ENCODE peak calls at places on chromosomes 3 and 15, in eight cellular contexts. H, V, D, G, S, B, W and J are unnamed samples.

GRCh38 chr15:48645558-48646330 is at the start of gene FBN1:
- DNase-seq in H (peak), V (no peak), D (no peak), G (peak), S (peak), B (no peak), W (peak), J (peak)

GRCh38 chr3:178504128-178504527 is 32.1 kb upstream of the KCNMB2 start:
- DNase-seq in H (no peak), V (no peak), D (no peak), G (no peak), S (no peak), B (no peak), W (no peak), J (no peak)

GRCh38 chr3:142964150-142964498 is 650 bp upstream of the PAQR9 start:
- DNase-seq in H (no peak), V (no peak), D (no peak), G (peak), S (peak), B (no peak), W (no peak), J (no peak)

GRCh38 chr15:69225355-69226027 is 65.1 kb downstream of the GLCE start:
- DNase-seq in H (no peak), V (no peak), D (no peak), G (peak), S (no peak), B (peak), W (peak), J (no peak)

GRCh38 chr15:85649372-85649771 is 145.4 kb downstream of the KLHL25 start:
- DNase-seq in H (peak), V (no peak), D (no peak), G (peak), S (peak), B (peak), W (peak), J (no peak)

GRCh38 chr15:92306662-92307061 is 87.0 kb upstream of the ST8SIA2 start:
- DNase-seq in H (no peak), V (no peak), D (no peak), G (peak), S (no peak), B (peak), W (no peak), J (no peak)

GRCh38 chr3:152400912-152401311 is 132.2 kb downstream of the MBNL1 start:
- DNase-seq in H (no peak), V (no peak), D (no peak), G (no peak), S (no peak), B (no peak), W (peak), J (no peak)

GRCh38 chr15:47466357-47466756 is 250.9 kb upstream of the SEMA6D start:
- DNase-seq in H (no peak), V (no peak), D (no peak), G (no peak), S (no peak), B (peak), W (peak), J (no peak)

GRCh38 chr3:133023301-133023830 is 14.8 kb upstream of the TMEM108 start:
- DNase-seq in H (no peak), V (no peak), D (no peak), G (no peak), S (no peak), B (peak), W (no peak), J (no peak)

GRCh38 chr3:184257083-184257915 is 4.1 kb downstream of the CAMK2N2 start:
- DNase-seq in H (no peak), V (no peak), D (no peak), G (no peak), S (no peak), B (no peak), W (no peak), J (no peak)

GRCh38 chr15:63939531-63940130 is 105.9 kb upstream of the HERC1 start:
- DNase-seq in H (peak), V (no peak), D (no peak), G (peak), S (no peak), B (no peak), W (peak), J (no peak)

GRCh38 chr15:61824291-61824690 is 236.0 kb downstream of the VPS13C start:
- DNase-seq in H (no peak), V (no peak), D (no peak), G (no peak), S (no peak), B (no peak), W (no peak), J (no peak)

GRCh38 chr3:5019411-5020261 is 40.4 kb downstream of the BHLHE40 start:
- DNase-seq in H (peak), V (peak), D (no peak), G (no peak), S (no peak), B (peak), W (no peak), J (no peak)

GRCh38 chr15:101240364-101240763 is 11.5 kb downstream of the CHSY1 start:
- DNase-seq in H (no peak), V (no peak), D (no peak), G (no peak), S (no peak), B (no peak), W (peak), J (no peak)

GRCh38 chr3:194930439-194931204 is 244.9 kb downstream of the FAM43A start:
- DNase-seq in H (no peak), V (no peak), D (no peak), G (no peak), S (peak), B (peak), W (no peak), J (no peak)

GRCh38 chr3:126676919-126677705 is 22.2 kb upstream of the TXNRD3 start:
- DNase-seq in H (no peak), V (no peak), D (no peak), G (no peak), S (no peak), B (peak), W (no peak), J (no peak)

GRCh38 chr3:130490246-130490645 is 26.7 kb upstream of the COL6A6 start:
- DNase-seq in H (no peak), V (no peak), D (no peak), G (no peak), S (no peak), B (no peak), W (no peak), J (no peak)

GRCh38 chr3:120302361-120302760 is 17.3 kb upstream of the GPR156 start:
- DNase-seq in H (no peak), V (no peak), D (no peak), G (no peak), S (no peak), B (no peak), W (peak), J (no peak)

GRCh38 chr3:134427400-134428111 is 53.3 kb upstream of the AMOTL2 start:
- DNase-seq in H (no peak), V (no peak), D (no peak), G (no peak), S (no peak), B (peak), W (peak), J (no peak)

GRCh38 chr3:142366434-142366833 is 81.4 kb downstream of the XRN1 start:
- DNase-seq in H (no peak), V (no peak), D (no peak), G (peak), S (no peak), B (no peak), W (no peak), J (no peak)

GRCh38 chr3:186255703-186256331 is 106.2 kb downstream of the DGKG start:
- DNase-seq in H (peak), V (no peak), D (no peak), G (peak), S (peak), B (peak), W (no peak), J (no peak)

GRCh38 chr15:67013696-67014095 is 51.7 kb upstream of the SMAD3 start:
- DNase-seq in H (no peak), V (no peak), D (no peak), G (peak), S (no peak), B (peak), W (peak), J (no peak)

GRCh38 chr3:19734453-19734852 is 199.6 kb downstream of the EFHB start:
- DNase-seq in H (no peak), V (no peak), D (no peak), G (no peak), S (no peak), B (no peak), W (no peak), J (no peak)

GRCh38 chr3:141663993-141664392 is 74.1 kb upstream of the RNF7 start:
- DNase-seq in H (no peak), V (no peak), D (no peak), G (no peak), S (no peak), B (peak), W (no peak), J (no peak)

GRCh38 chr15:99423186-99424130 is 142.3 kb upstream of the MEF2A start:
- DNase-seq in H (no peak), V (no peak), D (no peak), G (no peak), S (no peak), B (no peak), W (no peak), J (no peak)

GRCh38 chr3:139218046-139218445 is 125.8 kb upstream of the MRPS22 start:
- DNase-seq in H (no peak), V (no peak), D (no peak), G (no peak), S (no peak), B (no peak), W (no peak), J (no peak)

GRCh38 chr3:46027021-46027705 is at the start of gene XCR1:
- DNase-seq in H (no peak), V (no peak), D (no peak), G (no peak), S (no peak), B (no peak), W (no peak), J (no peak)

GRCh38 chr15:77654975-77655374 is 22.3 kb upstream of the LINGO1 start:
- DNase-seq in H (no peak), V (no peak), D (no peak), G (peak), S (no peak), B (no peak), W (no peak), J (no peak)

GRCh38 chr3:175383813-175384212 is 524.7 kb downstream of the NAALADL2 start:
- DNase-seq in H (no peak), V (no peak), D (no peak), G (no peak), S (no peak), B (no peak), W (no peak), J (no peak)

GRCh38 chr15:37764733-37765191 is 169.7 kb upstream of the TMCO5A start:
- DNase-seq in H (peak), V (no peak), D (peak), G (peak), S (no peak), B (peak), W (peak), J (no peak)

GRCh38 chr3:184239221-184239620 is 9.5 kb downstream of the ALG3 start:
- DNase-seq in H (no peak), V (no peak), D (no peak), G (no peak), S (no peak), B (no peak), W (no peak), J (no peak)

GRCh38 chr15:86870846-86871245 is 791.2 kb downstream of the AGBL1 start:
- DNase-seq in H (no peak), V (no peak), D (no peak), G (no peak), S (no peak), B (no peak), W (no peak), J (no peak)

GRCh38 chr3:14862303-14862660 is 43.5 kb downstream of the FGD5 start:
- DNase-seq in H (no peak), V (no peak), D (no peak), G (no peak), S (no peak), B (no peak), W (no peak), J (no peak)

GRCh38 chr3:46693897-46694235 is 387 bp upstream of the ALS2CL start:
- DNase-seq in H (peak), V (peak), D (no peak), G (peak), S (no peak), B (no peak), W (no peak), J (no peak)

GRCh38 chr3:58835075-58835474 is 168.5 kb upstream of the FAM3D start:
- DNase-seq in H (no peak), V (no peak), D (no peak), G (no peak), S (no peak), B (peak), W (peak), J (no peak)